ENCODE peak calls at places on chromosome 2, in eight cellular contexts. One of them, this sample, is unnamed.

GRCh38 chr2:126836761-126837679 is 61.7 kb upstream of the TEX51 start:
- DNase-seq in NCI-H1694 treated with DMSO at 0.1 percent for 48 hours: no peak
- DNase-seq in T1000: no peak
- DNase-seq in GM12865: no peak
- DNase-seq in K562: no peak
- DNase-seq in effector memory CD4-positive, alpha-beta T cell: no peak
- DNase-seq in fibroblast of lung: no peak
- DNase-seq in NCI-H748 treated with DMSO at 0.1 percent for 48 hours: no peak
- DNase-seq in this sample: no peak

GRCh38 chr2:1833046-1833445 is 88.7 kb upstream of the PXDN start:
- DNase-seq in NCI-H1694 treated with DMSO at 0.1 percent for 48 hours: no peak
- DNase-seq in T1000: no peak
- DNase-seq in GM12865: no peak
- DNase-seq in K562: no peak
- DNase-seq in effector memory CD4-positive, alpha-beta T cell: no peak
- DNase-seq in fibroblast of lung: no peak
- DNase-seq in NCI-H748 treated with DMSO at 0.1 percent for 48 hours: no peak
- DNase-seq in this sample: no peak

GRCh38 chr2:54641988-54642387 is 81.5 kb upstream of the EML6 start:
- DNase-seq in NCI-H1694 treated with DMSO at 0.1 percent for 48 hours: no peak
- DNase-seq in T1000: no peak
- DNase-seq in GM12865: no peak
- DNase-seq in K562: no peak
- DNase-seq in effector memory CD4-positive, alpha-beta T cell: no peak
- DNase-seq in fibroblast of lung: no peak
- DNase-seq in NCI-H748 treated with DMSO at 0.1 percent for 48 hours: no peak
- DNase-seq in this sample: peak

GRCh38 chr2:19124135-19124534 is 234.3 kb downstream of the OSR1 start:
- DNase-seq in NCI-H1694 treated with DMSO at 0.1 percent for 48 hours: no peak
- DNase-seq in T1000: no peak
- DNase-seq in GM12865: no peak
- DNase-seq in K562: no peak
- DNase-seq in effector memory CD4-positive, alpha-beta T cell: no peak
- DNase-seq in fibroblast of lung: peak
- DNase-seq in NCI-H748 treated with DMSO at 0.1 percent for 48 hours: no peak
- DNase-seq in this sample: no peak

GRCh38 chr2:3344897-3345296 is 32.7 kb downstream of the EIPR1 start:
- DNase-seq in NCI-H1694 treated with DMSO at 0.1 percent for 48 hours: no peak
- DNase-seq in T1000: no peak
- DNase-seq in GM12865: no peak
- DNase-seq in K562: no peak
- DNase-seq in effector memory CD4-positive, alpha-beta T cell: no peak
- DNase-seq in fibroblast of lung: no peak
- DNase-seq in NCI-H748 treated with DMSO at 0.1 percent for 48 hours: no peak
- DNase-seq in this sample: no peak

GRCh38 chr2:8437228-8437948 is 244.5 kb upstream of the ID2 start:
- DNase-seq in NCI-H1694 treated with DMSO at 0.1 percent for 48 hours: no peak
- DNase-seq in T1000: no peak
- DNase-seq in GM12865: no peak
- DNase-seq in K562: no peak
- DNase-seq in effector memory CD4-positive, alpha-beta T cell: no peak
- DNase-seq in fibroblast of lung: peak
- DNase-seq in NCI-H748 treated with DMSO at 0.1 percent for 48 hours: no peak
- DNase-seq in this sample: no peak

GRCh38 chr2:179569834-179570233 is 291.6 kb downstream of the ZNF385B start:
- DNase-seq in NCI-H1694 treated with DMSO at 0.1 percent for 48 hours: no peak
- DNase-seq in T1000: no peak
- DNase-seq in GM12865: no peak
- DNase-seq in K562: no peak
- DNase-seq in effector memory CD4-positive, alpha-beta T cell: no peak
- DNase-seq in fibroblast of lung: peak
- DNase-seq in NCI-H748 treated with DMSO at 0.1 percent for 48 hours: no peak
- DNase-seq in this sample: no peak

GRCh38 chr2:179266271-179266670 is 1.6 kb upstream of the SESTD1 start:
- DNase-seq in NCI-H1694 treated with DMSO at 0.1 percent for 48 hours: no peak
- DNase-seq in T1000: no peak
- DNase-seq in GM12865: no peak
- DNase-seq in K562: no peak
- DNase-seq in effector memory CD4-positive, alpha-beta T cell: no peak
- DNase-seq in fibroblast of lung: peak
- DNase-seq in NCI-H748 treated with DMSO at 0.1 percent for 48 hours: no peak
- DNase-seq in this sample: no peak

GRCh38 chr2:132417430-132418035 is 928 bp downstream of the GPR39 start:
- DNase-seq in NCI-H1694 treated with DMSO at 0.1 percent for 48 hours: no peak
- DNase-seq in T1000: no peak
- DNase-seq in GM12865: no peak
- DNase-seq in K562: no peak
- DNase-seq in effector memory CD4-positive, alpha-beta T cell: no peak
- DNase-seq in fibroblast of lung: no peak
- DNase-seq in NCI-H748 treated with DMSO at 0.1 percent for 48 hours: no peak
- DNase-seq in this sample: no peak

GRCh38 chr2:239214725-239215124 is 186.1 kb downstream of the HDAC4 start:
- DNase-seq in NCI-H1694 treated with DMSO at 0.1 percent for 48 hours: no peak
- DNase-seq in T1000: no peak
- DNase-seq in GM12865: no peak
- DNase-seq in K562: no peak
- DNase-seq in effector memory CD4-positive, alpha-beta T cell: no peak
- DNase-seq in fibroblast of lung: no peak
- DNase-seq in NCI-H748 treated with DMSO at 0.1 percent for 48 hours: no peak
- DNase-seq in this sample: no peak

GRCh38 chr2:8581048-8581561 is 100.8 kb upstream of the ID2 start:
- DNase-seq in NCI-H1694 treated with DMSO at 0.1 percent for 48 hours: no peak
- DNase-seq in T1000: no peak
- DNase-seq in GM12865: no peak
- DNase-seq in K562: no peak
- DNase-seq in effector memory CD4-positive, alpha-beta T cell: no peak
- DNase-seq in fibroblast of lung: no peak
- DNase-seq in NCI-H748 treated with DMSO at 0.1 percent for 48 hours: no peak
- DNase-seq in this sample: peak

GRCh38 chr2:96082211-96083063 is 33.9 kb downstream of the ADRA2B start:
- DNase-seq in NCI-H1694 treated with DMSO at 0.1 percent for 48 hours: no peak
- DNase-seq in T1000: no peak
- DNase-seq in GM12865: no peak
- DNase-seq in K562: no peak
- DNase-seq in effector memory CD4-positive, alpha-beta T cell: no peak
- DNase-seq in fibroblast of lung: no peak
- DNase-seq in NCI-H748 treated with DMSO at 0.1 percent for 48 hours: no peak
- DNase-seq in this sample: peak

GRCh38 chr2:174744111-174744510 is 20.2 kb downstream of the CHRNA1 start:
- DNase-seq in NCI-H1694 treated with DMSO at 0.1 percent for 48 hours: no peak
- DNase-seq in T1000: no peak
- DNase-seq in GM12865: no peak
- DNase-seq in K562: no peak
- DNase-seq in effector memory CD4-positive, alpha-beta T cell: no peak
- DNase-seq in fibroblast of lung: no peak
- DNase-seq in NCI-H748 treated with DMSO at 0.1 percent for 48 hours: no peak
- DNase-seq in this sample: no peak

GRCh38 chr2:235305678-235306077 is 188.2 kb upstream of the AGAP1 start:
- DNase-seq in NCI-H1694 treated with DMSO at 0.1 percent for 48 hours: no peak
- DNase-seq in T1000: no peak
- DNase-seq in GM12865: no peak
- DNase-seq in K562: no peak
- DNase-seq in effector memory CD4-positive, alpha-beta T cell: no peak
- DNase-seq in fibroblast of lung: no peak
- DNase-seq in NCI-H748 treated with DMSO at 0.1 percent for 48 hours: no peak
- DNase-seq in this sample: no peak

GRCh38 chr2:119516121-119516520 is 8.2 kb downstream of the SCTR start:
- DNase-seq in NCI-H1694 treated with DMSO at 0.1 percent for 48 hours: no peak
- DNase-seq in T1000: no peak
- DNase-seq in GM12865: no peak
- DNase-seq in K562: no peak
- DNase-seq in effector memory CD4-positive, alpha-beta T cell: no peak
- DNase-seq in fibroblast of lung: no peak
- DNase-seq in NCI-H748 treated with DMSO at 0.1 percent for 48 hours: no peak
- DNase-seq in this sample: no peak

GRCh38 chr2:227442639-227443038 is 29.3 kb upstream of the AGFG1 start:
- DNase-seq in NCI-H1694 treated with DMSO at 0.1 percent for 48 hours: no peak
- DNase-seq in T1000: no peak
- DNase-seq in GM12865: no peak
- DNase-seq in K562: no peak
- DNase-seq in effector memory CD4-positive, alpha-beta T cell: no peak
- DNase-seq in fibroblast of lung: no peak
- DNase-seq in NCI-H748 treated with DMSO at 0.1 percent for 48 hours: no peak
- DNase-seq in this sample: no peak

GRCh38 chr2:172094319-172095145 is 8.2 kb downstream of the DLX2 start:
- DNase-seq in NCI-H1694 treated with DMSO at 0.1 percent for 48 hours: no peak
- DNase-seq in T1000: no peak
- DNase-seq in GM12865: no peak
- DNase-seq in K562: no peak
- DNase-seq in effector memory CD4-positive, alpha-beta T cell: no peak
- DNase-seq in fibroblast of lung: no peak
- DNase-seq in NCI-H748 treated with DMSO at 0.1 percent for 48 hours: no peak
- DNase-seq in this sample: no peak

GRCh38 chr2:178629463-178629862 is 149.2 kb downstream of the PLEKHA3 start:
- DNase-seq in NCI-H1694 treated with DMSO at 0.1 percent for 48 hours: no peak
- DNase-seq in T1000: no peak
- DNase-seq in GM12865: no peak
- DNase-seq in K562: no peak
- DNase-seq in effector memory CD4-positive, alpha-beta T cell: no peak
- DNase-seq in fibroblast of lung: no peak
- DNase-seq in NCI-H748 treated with DMSO at 0.1 percent for 48 hours: no peak
- DNase-seq in this sample: no peak

GRCh38 chr2:229410946-229411345 is 139.9 kb upstream of the PID1 start:
- DNase-seq in NCI-H1694 treated with DMSO at 0.1 percent for 48 hours: no peak
- DNase-seq in T1000: no peak
- DNase-seq in GM12865: no peak
- DNase-seq in K562: no peak
- DNase-seq in effector memory CD4-positive, alpha-beta T cell: no peak
- DNase-seq in fibroblast of lung: no peak
- DNase-seq in NCI-H748 treated with DMSO at 0.1 percent for 48 hours: no peak
- DNase-seq in this sample: no peak

GRCh38 chr2:42249887-42250286 is 80.7 kb downstream of the EML4 start:
- DNase-seq in NCI-H1694 treated with DMSO at 0.1 percent for 48 hours: no peak
- DNase-seq in T1000: no peak
- DNase-seq in GM12865: no peak
- DNase-seq in K562: no peak
- DNase-seq in effector memory CD4-positive, alpha-beta T cell: no peak
- DNase-seq in fibroblast of lung: peak
- DNase-seq in NCI-H748 treated with DMSO at 0.1 percent for 48 hours: peak
- DNase-seq in this sample: no peak

GRCh38 chr2:71108091-71108490 is 21.9 kb downstream of the MCEE start:
- DNase-seq in NCI-H1694 treated with DMSO at 0.1 percent for 48 hours: no peak
- DNase-seq in T1000: no peak
- DNase-seq in GM12865: no peak
- DNase-seq in K562: no peak
- DNase-seq in effector memory CD4-positive, alpha-beta T cell: no peak
- DNase-seq in fibroblast of lung: no peak
- DNase-seq in NCI-H748 treated with DMSO at 0.1 percent for 48 hours: no peak
- DNase-seq in this sample: no peak

GRCh38 chr2:113685471-113685870 is 58.4 kb downstream of the RABL2A start:
- DNase-seq in NCI-H1694 treated with DMSO at 0.1 percent for 48 hours: no peak
- DNase-seq in T1000: no peak
- DNase-seq in GM12865: no peak
- DNase-seq in K562: no peak
- DNase-seq in effector memory CD4-positive, alpha-beta T cell: no peak
- DNase-seq in fibroblast of lung: peak
- DNase-seq in NCI-H748 treated with DMSO at 0.1 percent for 48 hours: no peak
- DNase-seq in this sample: no peak

GRCh38 chr2:55550368-55551102 is 31.0 kb downstream of the CFAP36 start:
- DNase-seq in NCI-H1694 treated with DMSO at 0.1 percent for 48 hours: no peak
- DNase-seq in T1000: no peak
- DNase-seq in GM12865: no peak
- DNase-seq in K562: no peak
- DNase-seq in effector memory CD4-positive, alpha-beta T cell: no peak
- DNase-seq in fibroblast of lung: peak
- DNase-seq in NCI-H748 treated with DMSO at 0.1 percent for 48 hours: peak
- DNase-seq in this sample: no peak

GRCh38 chr2:237141556-237141955 is 55.9 kb downstream of the COPS8 start:
- DNase-seq in NCI-H1694 treated with DMSO at 0.1 percent for 48 hours: no peak
- DNase-seq in T1000: peak
- DNase-seq in GM12865: no peak
- DNase-seq in K562: no peak
- DNase-seq in effector memory CD4-positive, alpha-beta T cell: no peak
- DNase-seq in fibroblast of lung: peak
- DNase-seq in NCI-H748 treated with DMSO at 0.1 percent for 48 hours: no peak
- DNase-seq in this sample: no peak

GRCh38 chr2:212337486-212338343 is 200.9 kb downstream of the ERBB4 start:
- DNase-seq in NCI-H1694 treated with DMSO at 0.1 percent for 48 hours: no peak
- DNase-seq in T1000: no peak
- DNase-seq in GM12865: no peak
- DNase-seq in K562: no peak
- DNase-seq in effector memory CD4-positive, alpha-beta T cell: no peak
- DNase-seq in fibroblast of lung: peak
- DNase-seq in NCI-H748 treated with DMSO at 0.1 percent for 48 hours: no peak
- DNase-seq in this sample: no peak

GRCh38 chr2:105747997-105748396 is 3.3 kb downstream of the NCK2 start:
- DNase-seq in NCI-H1694 treated with DMSO at 0.1 percent for 48 hours: no peak
- DNase-seq in T1000: no peak
- DNase-seq in GM12865: no peak
- DNase-seq in K562: no peak
- DNase-seq in effector memory CD4-positive, alpha-beta T cell: no peak
- DNase-seq in fibroblast of lung: no peak
- DNase-seq in NCI-H748 treated with DMSO at 0.1 percent for 48 hours: no peak
- DNase-seq in this sample: no peak

GRCh38 chr2:38740851-38741541 is 10.2 kb downstream of the SRSF7 start:
- DNase-seq in NCI-H1694 treated with DMSO at 0.1 percent for 48 hours: peak
- DNase-seq in T1000: no peak
- DNase-seq in GM12865: no peak
- DNase-seq in K562: peak
- DNase-seq in effector memory CD4-positive, alpha-beta T cell: no peak
- DNase-seq in fibroblast of lung: peak
- DNase-seq in NCI-H748 treated with DMSO at 0.1 percent for 48 hours: peak
- DNase-seq in this sample: no peak

GRCh38 chr2:39484620-39485495 is 47.8 kb upstream of the MAP4K3 start:
- DNase-seq in NCI-H1694 treated with DMSO at 0.1 percent for 48 hours: peak
- DNase-seq in T1000: no peak
- DNase-seq in GM12865: no peak
- DNase-seq in K562: no peak
- DNase-seq in effector memory CD4-positive, alpha-beta T cell: no peak
- DNase-seq in fibroblast of lung: no peak
- DNase-seq in NCI-H748 treated with DMSO at 0.1 percent for 48 hours: no peak
- DNase-seq in this sample: no peak

GRCh38 chr2:429575-430254 is 141.8 kb upstream of the ALKAL2 start:
- DNase-seq in NCI-H1694 treated with DMSO at 0.1 percent for 48 hours: no peak
- DNase-seq in T1000: no peak
- DNase-seq in GM12865: no peak
- DNase-seq in K562: no peak
- DNase-seq in effector memory CD4-positive, alpha-beta T cell: no peak
- DNase-seq in fibroblast of lung: no peak
- DNase-seq in NCI-H748 treated with DMSO at 0.1 percent for 48 hours: no peak
- DNase-seq in this sample: no peak

GRCh38 chr2:203934006-203934632 is 2.4 kb upstream of the ICOS start:
- DNase-seq in NCI-H1694 treated with DMSO at 0.1 percent for 48 hours: no peak
- DNase-seq in T1000: no peak
- DNase-seq in GM12865: no peak
- DNase-seq in K562: no peak
- DNase-seq in effector memory CD4-positive, alpha-beta T cell: peak
- DNase-seq in fibroblast of lung: no peak
- DNase-seq in NCI-H748 treated with DMSO at 0.1 percent for 48 hours: no peak
- DNase-seq in this sample: no peak

GRCh38 chr2:95272781-95273180 is 1.5 kb upstream of the PROM2 start:
- DNase-seq in NCI-H1694 treated with DMSO at 0.1 percent for 48 hours: no peak
- DNase-seq in T1000: no peak
- DNase-seq in GM12865: no peak
- DNase-seq in K562: no peak
- DNase-seq in effector memory CD4-positive, alpha-beta T cell: no peak
- DNase-seq in fibroblast of lung: no peak
- DNase-seq in NCI-H748 treated with DMSO at 0.1 percent for 48 hours: no peak
- DNase-seq in this sample: no peak

GRCh38 chr2:68594674-68595492 is 48.5 kb upstream of the PROKR1 start:
- DNase-seq in NCI-H1694 treated with DMSO at 0.1 percent for 48 hours: peak
- DNase-seq in T1000: peak
- DNase-seq in GM12865: peak
- DNase-seq in K562: peak
- DNase-seq in effector memory CD4-positive, alpha-beta T cell: peak
- DNase-seq in fibroblast of lung: peak
- DNase-seq in NCI-H748 treated with DMSO at 0.1 percent for 48 hours: peak
- DNase-seq in this sample: peak

GRCh38 chr2:96965781-96966514 is 20.4 kb downstream of the FAM178B start:
- DNase-seq in NCI-H1694 treated with DMSO at 0.1 percent for 48 hours: no peak
- DNase-seq in T1000: no peak
- DNase-seq in GM12865: no peak
- DNase-seq in K562: no peak
- DNase-seq in effector memory CD4-positive, alpha-beta T cell: no peak
- DNase-seq in fibroblast of lung: no peak
- DNase-seq in NCI-H748 treated with DMSO at 0.1 percent for 48 hours: no peak
- DNase-seq in this sample: no peak

GRCh38 chr2:160209457-160209856 is 9.4 kb upstream of the ITGB6 start:
- DNase-seq in NCI-H1694 treated with DMSO at 0.1 percent for 48 hours: no peak
- DNase-seq in T1000: peak
- DNase-seq in GM12865: peak
- DNase-seq in K562: no peak
- DNase-seq in effector memory CD4-positive, alpha-beta T cell: no peak
- DNase-seq in fibroblast of lung: peak
- DNase-seq in NCI-H748 treated with DMSO at 0.1 percent for 48 hours: no peak
- DNase-seq in this sample: no peak